ENCODE peak calls at places on chromosomes 4 and X, in six cellular contexts. One of them, this sample, is unnamed.

GRCh38 chr4:13933163-13933562 is 305.6 kb upstream of the BOD1L1 start:
- DNase-seq in breast epithelium: no peak
- DNase-seq in cardiac muscle cell: peak; percentile 15
- DNase-seq in fibroblast of pulmonary artery: peak; percentile 43
- DNase-seq in GM12865: no peak
- DNase-seq in osteocyte: no peak
- DNase-seq in this sample: peak; percentile 15

GRCh38 chr4:54527532-54527931 is 130.2 kb upstream of the KIT start:
- DNase-seq in fibroblast of pulmonary artery: no peak
- DNase-seq in cardiac muscle cell: no peak
- DNase-seq in GM12865: no peak
- DNase-seq in osteocyte: no peak
- DNase-seq in breast epithelium: no peak
- DNase-seq in this sample: peak; percentile 51

GRCh38 chrX:100673397-100673953 is 29.5 kb downstream of the SRPX2 start:
- DNase-seq in GM12865: no peak
- DNase-seq in osteocyte: no peak
- DNase-seq in cardiac muscle cell: no peak
- DNase-seq in fibroblast of pulmonary artery: peak; percentile 79
- DNase-seq in breast epithelium: no peak
- DNase-seq in this sample: no peak

GRCh38 chr4:56414135-56414675 is 21.2 kb downstream of the PPAT start:
- DNase-seq in breast epithelium: no peak
- DNase-seq in cardiac muscle cell: no peak
- DNase-seq in fibroblast of pulmonary artery: peak; percentile 22
- DNase-seq in GM12865: no peak
- DNase-seq in osteocyte: no peak
- DNase-seq in this sample: peak; percentile 37

GRCh38 chr4:179728305-179728704 is 2286.1 kb upstream of the AGA start:
- DNase-seq in osteocyte: no peak
- DNase-seq in GM12865: no peak
- DNase-seq in fibroblast of pulmonary artery: no peak
- DNase-seq in cardiac muscle cell: no peak
- DNase-seq in breast epithelium: no peak
- DNase-seq in this sample: no peak

GRCh38 chrX:71302461-71303213 is 1.1 kb downstream of the ITGB1BP2 start:
- DNase-seq in fibroblast of pulmonary artery: peak; percentile 31
- DNase-seq in cardiac muscle cell: no peak
- DNase-seq in osteocyte: no peak
- DNase-seq in GM12865: no peak
- DNase-seq in breast epithelium: no peak
- DNase-seq in this sample: no peak

GRCh38 chrX:47215291-47215900 is 3.1 kb upstream of the CDK16 start:
- DNase-seq in GM12865: no peak
- DNase-seq in osteocyte: no peak
- DNase-seq in cardiac muscle cell: no peak
- DNase-seq in breast epithelium: no peak
- DNase-seq in fibroblast of pulmonary artery: no peak
- DNase-seq in this sample: no peak

GRCh38 chr4:48439988-48440387 is 43.2 kb upstream of the SLC10A4 start:
- DNase-seq in GM12865: no peak
- DNase-seq in fibroblast of pulmonary artery: peak; percentile 6
- DNase-seq in breast epithelium: no peak
- DNase-seq in cardiac muscle cell: no peak
- DNase-seq in osteocyte: no peak
- DNase-seq in this sample: no peak

GRCh38 chr4:95590615-95591014 is 41.8 kb upstream of the UNC5C start:
- DNase-seq in osteocyte: no peak
- DNase-seq in GM12865: no peak
- DNase-seq in fibroblast of pulmonary artery: no peak
- DNase-seq in cardiac muscle cell: no peak
- DNase-seq in breast epithelium: no peak
- DNase-seq in this sample: no peak

GRCh38 chr4:98262431-98262830 is 1.2 kb downstream of the RAP1GDS1 start:
- DNase-seq in GM12865: peak; percentile 1
- DNase-seq in osteocyte: no peak
- DNase-seq in breast epithelium: no peak
- DNase-seq in fibroblast of pulmonary artery: no peak
- DNase-seq in cardiac muscle cell: peak; percentile 1
- DNase-seq in this sample: peak; percentile 8

GRCh38 chr4:177446571-177446970 is 4.3 kb upstream of the AGA start:
- DNase-seq in breast epithelium: no peak
- DNase-seq in fibroblast of pulmonary artery: no peak
- DNase-seq in cardiac muscle cell: no peak
- DNase-seq in osteocyte: no peak
- DNase-seq in GM12865: no peak
- DNase-seq in this sample: no peak

GRCh38 chr4:39638358-39639239 is at the start of gene SMIM14:
- DNase-seq in GM12865: peak; percentile 95
- DNase-seq in cardiac muscle cell: peak; percentile 99
- DNase-seq in fibroblast of pulmonary artery: peak; percentile 99
- DNase-seq in breast epithelium: peak; percentile 98
- DNase-seq in osteocyte: peak; percentile 100
- DNase-seq in this sample: peak; percentile 97
- TF ChIP-seq CTCF in GM12865: no peak
- TF ChIP-seq CTCF in cardiac muscle cell: no peak
- TF ChIP-seq CTCF in fibroblast of pulmonary artery: no peak
- TF ChIP-seq CTCF in breast epithelium: peak; percentile 46
- TF ChIP-seq CTCF in osteocyte: no peak
- TF ChIP-seq CTCF in this sample: no peak

GRCh38 chrX:152912121-152912520 is 14.3 kb downstream of the ZNF185 start:
- DNase-seq in osteocyte: no peak
- DNase-seq in breast epithelium: no peak
- DNase-seq in fibroblast of pulmonary artery: no peak
- DNase-seq in GM12865: peak; percentile 37
- DNase-seq in cardiac muscle cell: peak; percentile 34
- DNase-seq in this sample: peak; percentile 29
- TF ChIP-seq CTCF in osteocyte: no peak
- TF ChIP-seq CTCF in breast epithelium: no peak
- TF ChIP-seq CTCF in fibroblast of pulmonary artery: no peak
- TF ChIP-seq CTCF in GM12865: no peak
- TF ChIP-seq CTCF in cardiac muscle cell: no peak
- TF ChIP-seq CTCF in this sample: peak; percentile 22

GRCh38 chr4:7535619-7536018 is 100.9 kb upstream of the PSAPL1 start:
- DNase-seq in fibroblast of pulmonary artery: no peak
- DNase-seq in osteocyte: no peak
- DNase-seq in cardiac muscle cell: no peak
- DNase-seq in GM12865: no peak
- DNase-seq in breast epithelium: no peak
- DNase-seq in this sample: no peak
- TF ChIP-seq CTCF in fibroblast of pulmonary artery: no peak
- TF ChIP-seq CTCF in osteocyte: no peak
- TF ChIP-seq CTCF in cardiac muscle cell: no peak
- TF ChIP-seq CTCF in GM12865: no peak
- TF ChIP-seq CTCF in breast epithelium: no peak
- TF ChIP-seq CTCF in this sample: no peak

DNA sequence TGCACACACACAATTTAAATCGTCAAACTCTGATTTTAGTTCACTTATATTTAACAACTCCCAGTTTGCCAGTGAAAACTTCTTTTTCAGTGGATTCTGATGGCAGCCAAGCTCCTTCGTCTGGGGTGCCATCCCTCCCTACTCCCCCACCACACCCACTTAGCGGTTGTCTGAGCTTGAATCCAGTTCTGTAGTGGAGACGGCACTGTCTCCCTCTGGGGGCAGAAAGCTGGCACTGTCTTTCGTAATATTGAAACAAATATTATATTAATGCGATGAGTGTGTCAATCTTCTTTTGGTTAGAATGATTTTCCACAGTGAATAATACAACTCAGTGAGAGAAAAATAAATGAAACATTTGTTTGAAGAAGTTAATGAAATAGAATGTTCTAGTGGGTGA is 5.4 kb downstream of the MEPE start:
- DNase-seq in cardiac muscle cell: no peak
- DNase-seq in breast epithelium: no peak
- DNase-seq in fibroblast of pulmonary artery: peak; percentile 24
- DNase-seq in GM12865: peak; percentile 14
- DNase-seq in osteocyte: no peak
- DNase-seq in this sample: peak; percentile 48
- TF ChIP-seq CTCF in cardiac muscle cell: peak; percentile 46
- TF ChIP-seq CTCF in breast epithelium: no peak
- TF ChIP-seq CTCF in fibroblast of pulmonary artery: peak; percentile 47
- TF ChIP-seq CTCF in GM12865: peak; percentile 25
- TF ChIP-seq CTCF in osteocyte: peak; percentile 50
- TF ChIP-seq CTCF in this sample: peak; percentile 79

GRCh38 chr4:150419939-150420338 is 162.0 kb upstream of the MAB21L2 start:
- DNase-seq in osteocyte: no peak
- DNase-seq in breast epithelium: no peak
- DNase-seq in fibroblast of pulmonary artery: no peak
- DNase-seq in cardiac muscle cell: no peak
- DNase-seq in GM12865: no peak
- DNase-seq in this sample: no peak

GRCh38 chr4:150423503-150423902 is 158.4 kb upstream of the MAB21L2 start:
- DNase-seq in GM12865: no peak
- DNase-seq in osteocyte: no peak
- DNase-seq in cardiac muscle cell: no peak
- DNase-seq in breast epithelium: no peak
- DNase-seq in fibroblast of pulmonary artery: no peak
- DNase-seq in this sample: no peak

GRCh38 chr4:150423074-150423473 is 158.9 kb upstream of the MAB21L2 start:
- DNase-seq in osteocyte: no peak
- DNase-seq in fibroblast of pulmonary artery: no peak
- DNase-seq in cardiac muscle cell: no peak
- DNase-seq in GM12865: no peak
- DNase-seq in breast epithelium: no peak
- DNase-seq in this sample: no peak

GRCh38 chr4:150418757-150419410 is 163.1 kb upstream of the MAB21L2 start:
- DNase-seq in cardiac muscle cell: no peak
- DNase-seq in breast epithelium: no peak
- DNase-seq in GM12865: no peak
- DNase-seq in osteocyte: no peak
- DNase-seq in fibroblast of pulmonary artery: no peak
- DNase-seq in this sample: no peak

GRCh38 chr4:150421612-150422011 is 160.3 kb upstream of the MAB21L2 start:
- DNase-seq in osteocyte: no peak
- DNase-seq in breast epithelium: no peak
- DNase-seq in GM12865: no peak
- DNase-seq in fibroblast of pulmonary artery: no peak
- DNase-seq in cardiac muscle cell: no peak
- DNase-seq in this sample: no peak
- TF ChIP-seq CTCF in osteocyte: no peak
- TF ChIP-seq CTCF in breast epithelium: no peak
- TF ChIP-seq CTCF in GM12865: no peak
- TF ChIP-seq CTCF in fibroblast of pulmonary artery: no peak
- TF ChIP-seq CTCF in cardiac muscle cell: no peak
- TF ChIP-seq CTCF in this sample: no peak

DNA sequence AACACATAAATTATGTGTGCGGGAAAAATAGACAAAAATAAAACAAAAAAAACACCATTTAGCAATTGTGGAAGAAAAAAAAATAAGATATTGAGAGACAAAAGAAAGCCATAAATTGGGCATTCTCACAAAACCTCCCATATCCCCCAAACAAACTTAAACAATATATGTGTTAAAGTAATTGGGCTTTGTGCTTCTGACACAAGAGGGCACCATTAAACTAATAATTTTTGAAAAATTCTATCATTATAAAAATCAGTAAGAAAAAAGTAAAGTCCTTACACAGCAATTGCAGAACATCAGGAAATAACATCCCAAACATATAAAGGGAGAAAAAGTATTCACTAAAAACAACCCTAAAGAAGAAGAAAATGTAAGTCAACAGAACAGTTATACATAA is 880.7 kb downstream of the TECRL start:
- DNase-seq in cardiac muscle cell: no peak
- DNase-seq in osteocyte: no peak
- DNase-seq in fibroblast of pulmonary artery: peak; percentile 15
- DNase-seq in breast epithelium: no peak
- DNase-seq in GM12865: no peak
- DNase-seq in this sample: peak; percentile 5
- TF ChIP-seq CTCF in cardiac muscle cell: no peak
- TF ChIP-seq CTCF in osteocyte: peak; percentile 27
- TF ChIP-seq CTCF in fibroblast of pulmonary artery: peak; percentile 27
- TF ChIP-seq CTCF in breast epithelium: no peak
- TF ChIP-seq CTCF in GM12865: no peak
- TF ChIP-seq CTCF in this sample: peak; percentile 41